ENCODE peak calls at places on chromosomes 11 and 22, in five cellular contexts. A is GM12864; G is cardiac muscle cell; T is effector memory CD4-positive, alpha-beta T cell; D is OCI-LY7. S is an unnamed sample.

GRCh38 chr11:93686812-93687211 is 25.3 kb downstream of the CEP295 start:
- DNase-seq in A (no peak), G (peak), D (no peak), T (no peak), S (no peak)

GRCh38 chr11:58513747-58514367 is 6.0 kb upstream of the OR5B21 start:
- DNase-seq in D (peak), G (peak), A (no peak), T (no peak), S (no peak)

GRCh38 chr11:2699531-2700414 is at the start of gene KCNQ1OT1:
- DNase-seq in A (peak), T (peak), D (peak), G (peak), S (peak)

GRCh38 chr11:112564228-112564955 is 303.7 kb upstream of the PLET1 start:
- DNase-seq in D (no peak), A (no peak), G (peak), T (no peak), S (no peak)

GRCh38 chr11:46352063-46352841 is 5.0 kb downstream of the DGKZ start:
- DNase-seq in T (peak), A (no peak), G (peak), D (peak), S (peak)

GRCh38 chr11:58652726-58653280 is 30.3 kb downstream of the CNTF start:
- DNase-seq in G (no peak), D (no peak), T (no peak), A (no peak), S (no peak)

GRCh38 chr11:117194267-117194666 is 4.9 kb upstream of the TAGLN start:
- DNase-seq in D (no peak), G (no peak), A (no peak), T (no peak), S (no peak)

GRCh38 chr22:27654536-27655445 is 146.8 kb downstream of the MN1 start:
- DNase-seq in D (no peak), A (no peak), G (peak), T (no peak), S (no peak)

GRCh38 chr22:17152340-17152739 is 6.7 kb downstream of the HDHD5 start:
- DNase-seq in D (no peak), A (no peak), T (no peak), G (no peak), S (no peak)

GRCh38 chr11:14818779-14819178 is 73.3 kb downstream of the CYP2R1 start:
- DNase-seq in G (no peak), D (no peak), A (no peak), T (no peak), S (no peak)

GRCh38 chr11:79697905-79698304 is 257.1 kb upstream of the TENM4 start:
- DNase-seq in D (no peak), G (no peak), T (no peak), A (no peak), S (no peak)

GRCh38 chr11:65952052-65952521 is 6.8 kb downstream of the TSGA10IP start:
- DNase-seq in D (no peak), T (no peak), A (no peak), G (no peak), S (no peak)

GRCh38 chr11:75945925-75946324 is 130.9 kb downstream of the UVRAG start:
- DNase-seq in T (no peak), A (no peak), G (no peak), D (no peak), S (no peak)

GRCh38 chr11:119144825-119145476 is 3.9 kb upstream of the ABCG4 start:
- DNase-seq in T (no peak), A (no peak), G (peak), D (peak), S (no peak)

GRCh38 chr11:112554586-112554985 is 293.9 kb upstream of the PLET1 start:
- DNase-seq in D (no peak), G (no peak), A (no peak), T (no peak), S (no peak)

GRCh38 chr22:38751422-38752346 is 4.1 kb downstream of the SUN2 start:
- DNase-seq in A (peak), G (no peak), D (peak), T (peak), S (peak)

GRCh38 chr11:70908223-70908622 is 344.2 kb downstream of the SHANK2 start:
- DNase-seq in A (no peak), T (no peak), G (no peak), D (no peak), S (no peak)

GRCh38 chr11:130031056-130031455 is 28.4 kb upstream of the PRDM10 start:
- DNase-seq in D (no peak), A (no peak), G (no peak), T (no peak), S (no peak)

GRCh38 chr11:7892751-7893356 is 38.2 kb downstream of the OR10A6 start:
- DNase-seq in G (peak), A (peak), T (no peak), D (peak), S (peak)

GRCh38 chr11:124520253-124520854 is 23.1 kb downstream of the OR8B12 start:
- DNase-seq in D (no peak), G (no peak), T (no peak), A (no peak), S (no peak)

GRCh38 chr22:46578824-46579561 is 41.2 kb upstream of the GRAMD4 start:
- DNase-seq in G (peak), A (no peak), D (no peak), T (no peak), S (no peak)

GRCh38 chr11:64770120-64770519 is 8.2 kb downstream of the SF1 start:
- DNase-seq in D (no peak), T (no peak), G (no peak), A (no peak), S (no peak)

DNA sequence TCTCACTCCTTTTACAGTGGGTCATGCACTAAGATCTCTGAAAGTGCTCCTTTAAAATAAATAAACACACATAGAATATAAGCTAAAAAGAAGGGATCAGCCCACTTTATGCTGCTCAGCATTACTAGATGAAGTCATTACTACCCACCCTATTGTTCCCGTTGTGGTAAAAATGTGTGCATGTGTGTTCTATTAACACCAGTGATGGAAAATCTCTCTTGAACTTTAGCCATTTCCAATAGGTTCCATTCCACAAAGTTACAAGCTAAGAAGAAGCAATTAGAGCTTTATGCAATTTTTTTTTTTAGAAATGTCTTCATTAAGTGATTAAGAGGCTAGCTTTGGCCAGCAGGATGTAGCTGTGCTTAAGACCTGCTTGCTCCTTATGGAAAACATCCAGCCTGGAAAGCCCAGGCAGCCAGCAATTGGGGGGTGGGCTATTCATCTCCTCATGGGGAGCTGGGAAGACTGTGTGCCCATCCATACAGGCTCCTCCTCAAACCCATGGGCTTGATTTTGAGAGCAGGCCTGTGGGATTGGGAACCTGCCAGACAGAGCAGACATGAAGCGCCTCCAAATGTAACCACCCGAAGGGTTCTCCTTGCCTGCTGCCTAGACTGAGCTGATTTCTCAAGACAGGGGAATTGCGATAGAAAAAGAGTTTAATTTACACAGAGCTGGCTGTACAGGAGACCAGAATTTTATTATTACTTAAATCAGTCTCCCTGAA is 92.9 kb upstream of the PARVA start:
- DNase-seq in T (no peak), G (peak), A (no peak), D (no peak), S (no peak)
- H3K4me3 ChIP-seq in T (no peak), G (no peak), A (no peak), D (no peak), S (no peak)

DNA sequence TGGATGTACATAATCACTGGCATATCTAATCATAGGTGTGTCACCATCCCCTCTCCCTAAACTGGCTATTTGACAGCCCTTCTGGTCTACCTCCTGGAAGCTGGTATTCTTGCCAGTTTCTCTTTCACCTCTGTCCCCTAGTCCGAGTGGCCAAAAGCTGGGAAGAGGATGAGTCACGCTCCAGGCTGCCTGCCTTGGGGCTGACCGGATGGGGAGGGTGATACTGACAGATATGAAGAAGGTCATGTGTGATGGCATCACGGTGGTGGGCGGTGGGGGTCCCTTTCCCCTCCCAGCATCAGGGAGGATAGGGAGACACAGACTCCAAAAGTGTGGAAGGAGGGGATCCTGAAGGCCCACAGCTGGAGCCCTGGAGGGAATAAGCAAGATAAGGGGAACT is 4.8 kb downstream of the OAF start:
- DNase-seq in A (no peak), T (no peak), D (no peak), G (peak), S (no peak)
- H3K4me3 ChIP-seq in A (no peak), T (no peak), D (no peak), G (no peak), S (no peak)

GRCh38 chr11:122202161-122202950 is 86.3 kb upstream of the BLID start:
- DNase-seq in D (no peak), T (no peak), A (no peak), G (peak), S (no peak)
- H3K4me3 ChIP-seq in D (no peak), T (no peak), A (no peak), G (no peak), S (no peak)

DNA sequence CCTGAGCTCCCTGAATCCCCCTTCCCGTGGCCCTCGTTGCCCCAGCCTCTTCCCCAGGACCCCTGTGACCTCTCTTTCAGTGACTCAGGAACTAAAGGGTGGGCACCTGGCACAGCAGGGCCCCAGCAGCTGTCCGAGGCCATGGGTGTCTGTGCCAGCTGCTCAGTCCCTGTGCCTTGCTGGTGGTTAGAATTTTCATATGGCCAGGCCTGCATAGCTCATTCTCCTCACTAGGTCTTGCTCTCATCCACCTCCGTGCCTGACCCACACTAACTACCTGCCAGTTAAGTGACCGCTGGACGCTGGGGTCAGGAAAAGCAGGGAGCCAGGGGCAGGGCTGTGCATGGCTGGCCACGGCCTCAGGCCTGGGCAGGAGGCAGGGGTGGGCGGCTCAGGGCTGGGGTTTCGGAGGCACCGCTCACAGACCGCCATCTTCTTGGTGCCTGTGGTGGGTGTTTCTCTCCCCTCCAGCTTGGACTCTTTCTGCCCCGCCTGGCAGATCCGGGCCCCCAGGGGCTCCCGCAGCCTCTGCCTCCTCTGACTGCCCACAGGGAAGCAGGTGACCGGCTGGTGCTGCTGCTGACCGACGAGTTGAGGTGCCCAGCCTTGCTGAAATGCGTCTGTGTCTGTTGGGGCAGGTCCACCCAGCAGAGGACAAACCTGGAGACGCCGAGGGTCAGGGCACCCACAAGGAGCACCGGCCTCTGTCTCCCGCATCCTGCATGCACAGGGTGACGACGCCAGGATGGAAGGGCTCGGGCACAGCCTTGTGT is 20.3 kb downstream of the MRGPRD start:
- DNase-seq in A (no peak), T (no peak), G (no peak), D (no peak), S (no peak)
- H3K4me3 ChIP-seq in A (no peak), T (no peak), G (no peak), D (no peak), S (no peak)

S was measured in naive thymus-derived CD4-positive, alpha-beta T cell.